ENCODE peak calls at places on chromosomes 13 and 19, in ten cellular contexts. Z is A549, G is AG04449, Y is coronary artery, P is fibroblast of villous mesenchyme, O is heart left ventricle, Q is fibroblast of mammary gland, D is mucosa of descending colon, U is fibroblast of the aortic adventitia, N is foreskin fibroblast. W is an unnamed sample.

GRCh38 chr19:3842948-3843347 is 25.9 kb downstream of the ZFR2 start:
- DNase-seq in Z (no peak), G (no peak), Y (no peak), P (no peak), O (no peak), Q (no peak), D (no peak), U (no peak), N (no peak), W (no peak)

GRCh38 chr13:42330991-42331390 is 59.0 kb downstream of the AKAP11 start:
- DNase-seq in Z (no peak), G (no peak), Y (no peak), P (peak; percentile 30), O (no peak), Q (peak; percentile 65), D (no peak), U (peak; percentile 39), N (peak; percentile 20), W (no peak)

GRCh38 chr19:10260141-10260584 is 8.1 kb downstream of the MRPL4 start:
- DNase-seq in Z (no peak), G (no peak), Y (no peak), P (no peak), O (no peak), Q (no peak), D (no peak), U (no peak), N (no peak), W (no peak)

GRCh38 chr19:44891016-44891882 is at the start of gene TOMM40:
- DNase-seq in Z (peak; percentile 99), G (no peak), Y (peak; percentile 100), P (peak; percentile 100), O (no peak), Q (no peak), D (peak; percentile 100), U (no peak), N (peak; percentile 100), W (no peak)

GRCh38 chr19:55146078-55146647 is 2.8 kb downstream of the TNNT1 start:
- DNase-seq in Z (peak; percentile 91), G (no peak), Y (no peak), P (no peak), O (peak; percentile 28), Q (peak; percentile 26), D (no peak), U (no peak), N (no peak), W (no peak)

GRCh38 chr13:113671066-113672001 is 4.3 kb downstream of the GRK1 start:
- DNase-seq in Z (no peak), G (no peak), Y (peak; percentile 60), P (no peak), O (peak; percentile 16), Q (no peak), D (no peak), U (no peak), N (no peak), W (no peak)

GRCh38 chr19:19551862-19552192 is 13.8 kb downstream of the CILP2 start:
- DNase-seq in Z (no peak), G (no peak), Y (no peak), P (no peak), O (no peak), Q (no peak), D (no peak), U (no peak), N (no peak), W (no peak)

GRCh38 chr19:23882493-23882892 is 32.2 kb upstream of the ZNF726 start:
- DNase-seq in Z (no peak), G (no peak), Y (no peak), P (peak; percentile 36), O (no peak), Q (no peak), D (peak; percentile 68), U (no peak), N (peak; percentile 5), W (no peak)

GRCh38 chr19:39946532-39946931 is 12.1 kb upstream of the FCGBP start:
- DNase-seq in Z (no peak), G (no peak), Y (no peak), P (no peak), O (no peak), Q (peak; percentile 55), D (no peak), U (no peak), N (no peak), W (no peak)

GRCh38 chr19:51272183-51272817 is 21.4 kb downstream of the SIGLECL1 start:
- DNase-seq in Z (no peak), G (no peak), Y (peak; percentile 24), P (no peak), O (no peak), Q (no peak), D (no peak), U (no peak), N (no peak), W (no peak)

GRCh38 chr19:12365094-12365371 is 450 bp downstream of the ZNF442 start:
- DNase-seq in Z (no peak), G (no peak), Y (peak; percentile 73), P (peak; percentile 18), O (no peak), Q (peak; percentile 11), D (peak; percentile 25), U (peak; percentile 38), N (peak; percentile 18), W (no peak)

GRCh38 chr19:4197625-4198466 is 15.4 kb downstream of the ANKRD24 start:
- DNase-seq in Z (peak; percentile 39), G (no peak), Y (no peak), P (no peak), O (no peak), Q (no peak), D (no peak), U (no peak), N (no peak), W (no peak)

GRCh38 chr13:28658539-28658795 is 463 bp upstream of the POMP start:
- DNase-seq in Z (no peak), G (no peak), Y (no peak), P (no peak), O (no peak), Q (peak; percentile 22), D (peak; percentile 15), U (no peak), N (no peak), W (no peak)

GRCh38 chr13:48483589-48483988 is 49.3 kb downstream of the RCBTB2 start:
- DNase-seq in Z (no peak), G (no peak), Y (no peak), P (no peak), O (no peak), Q (no peak), D (no peak), U (no peak), N (no peak), W (no peak)

GRCh38 chr19:10346509-10346908 is 7.1 kb upstream of the ICAM3 start:
- DNase-seq in Z (no peak), G (no peak), Y (no peak), P (peak; percentile 74), O (no peak), Q (peak; percentile 76), D (no peak), U (no peak), N (no peak), W (no peak)

GRCh38 chr19:13011653-13012389 is 16.5 kb downstream of the NFIX start:
- DNase-seq in Z (no peak), G (no peak), Y (no peak), P (no peak), O (no peak), Q (no peak), D (no peak), U (no peak), N (no peak), W (no peak)

GRCh38 chr13:62432906-62433305 is 1017.3 kb upstream of the PCDH20 start:
- DNase-seq in Z (no peak), G (no peak), Y (no peak), P (no peak), O (no peak), Q (no peak), D (no peak), U (no peak), N (no peak), W (no peak)

GRCh38 chr13:29402168-29402621 is 193.3 kb downstream of the SLC7A1 start:
- DNase-seq in Z (no peak), G (no peak), Y (no peak), P (peak; percentile 71), O (no peak), Q (peak; percentile 25), D (peak; percentile 13), U (peak; percentile 14), N (no peak), W (no peak)

GRCh38 chr19:28737021-28737525 is 475.9 kb downstream of the UQCRFS1 start:
- DNase-seq in Z (no peak), G (peak; percentile 3), Y (no peak), P (peak; percentile 13), O (no peak), Q (peak; percentile 57), D (peak; percentile 29), U (peak; percentile 79), N (peak; percentile 20), W (peak; percentile 28)
- TF ChIP-seq CTCF in Z (peak; percentile 48), G (peak; percentile 20), Y (peak; percentile 20), P (no peak), O (peak; percentile 51), Q (peak; percentile 66), D (no peak), U (peak; percentile 71), N (peak; percentile 45), W (peak; percentile 62)

GRCh38 chr13:97938701-97939475 is 14.6 kb upstream of the IPO5 start:
- DNase-seq in Z (no peak), G (no peak), Y (no peak), P (no peak), O (no peak), Q (peak; percentile 34), D (no peak), U (peak; percentile 77), N (no peak), W (no peak)
- H3K4me3 ChIP-seq in Z (no peak overlapping the region), G (no peak overlapping the region), Y (no peak overlapping the region), P (no peak overlapping the region), O (no peak overlapping the region), Q (no peak overlapping the region), D (no peak overlapping the region), U (no peak overlapping the region), N (no peak overlapping the region), W (no peak overlapping the region)

DNA sequence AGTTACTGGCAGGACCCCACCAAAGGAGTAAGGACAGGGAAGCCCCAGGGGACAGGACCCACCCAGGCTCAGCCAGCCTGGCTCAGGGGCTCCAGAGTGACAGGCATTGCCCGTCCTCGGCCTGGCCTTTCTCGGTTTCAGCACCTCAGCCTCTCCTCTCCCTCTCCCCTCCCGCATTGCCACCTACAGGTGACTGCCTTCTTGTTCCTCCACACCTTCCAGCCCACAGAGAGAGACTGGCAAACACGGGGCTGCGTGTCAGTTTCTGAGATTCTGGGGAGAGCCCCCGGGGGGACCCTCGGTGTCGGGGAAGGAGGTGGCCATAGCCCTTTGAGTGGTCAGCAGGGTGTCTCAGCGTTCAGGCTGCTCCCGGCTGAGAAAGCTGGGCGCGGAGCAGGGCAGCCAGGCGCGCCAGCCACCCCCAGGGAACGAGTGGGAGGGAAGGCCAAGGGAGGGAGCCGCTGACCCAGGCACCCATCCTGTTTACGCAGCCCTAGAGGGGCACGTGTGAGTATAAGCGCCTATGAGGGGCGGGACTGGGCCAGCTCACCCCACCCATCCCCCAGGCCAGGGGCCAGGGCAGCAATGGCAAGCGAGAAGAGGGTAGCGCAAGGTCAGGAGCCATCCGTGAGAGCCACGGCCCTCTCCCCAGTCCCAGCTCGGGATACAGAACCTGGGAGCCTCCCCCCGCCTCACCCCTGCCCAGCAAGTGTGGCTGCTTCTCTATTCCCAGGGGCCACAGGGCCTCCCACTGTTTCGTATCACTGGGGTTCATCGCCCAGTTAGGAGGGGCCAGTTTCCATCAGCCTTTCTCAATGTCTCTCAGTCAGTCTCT is 743 bp upstream of the DMKN start:
- DNase-seq in Z (no peak), G (no peak), Y (no peak), P (peak; percentile 40), O (no peak), Q (peak; percentile 71), D (no peak), U (peak; percentile 49), N (peak; percentile 62), W (no peak)
- TF ChIP-seq CTCF in Z (no peak), G (no peak), Y (no peak), P (no peak), O (no peak), Q (no peak), D (no peak), U (no peak), N (no peak), W (no peak)

GRCh38 chr19:53466726-53467125 is 807 bp upstream of the ZNF813 start:
- DNase-seq in Z (no peak), G (no peak), Y (no peak), P (no peak), O (no peak), Q (no peak), D (no peak), U (no peak), N (no peak), W (no peak)
- H3K4me3 ChIP-seq in Z (no peak overlapping the region), G (peak overlapping the region; percentile 85), Y (peak overlapping the region; percentile 78), P (peak overlapping the region; percentile 89), O (peak overlapping the region; percentile 86), Q (peak overlapping the region; percentile 81), D (no peak overlapping the region), U (peak overlapping the region; percentile 78), N (peak overlapping the region; percentile 89), W (peak overlapping the region; percentile 89)

W was measured in AG09309.